ENCODE peak calls at places on chromosomes 1 and 21, in four cellular contexts. Y is AML-193, S is mesendoderm, W is activated T-helper 1 cell treated with Interleukin-2 at 50 U/mL for 16 hours. O is an unnamed sample.

GRCh38 chr1:15833069-15833679 is 14.3 kb upstream of the SPEN start:
- DNase-seq in Y (peak), S (no peak), W (peak), O (peak)

GRCh38 chr1:16615253-16616252 is 2.2 kb upstream of the NBPF1 start:
- DNase-seq in Y (no peak), S (no peak), W (no peak), O (no peak)

GRCh38 chr1:178938959-178939317 is 68.1 kb upstream of the ANGPTL1 start:
- DNase-seq in Y (no peak), S (no peak), W (no peak), O (no peak)

GRCh38 chr1:183630748-183631147 is 4.8 kb downstream of the ARPC5 start:
- DNase-seq in Y (no peak), S (no peak), W (no peak), O (no peak)

GRCh38 chr1:203776636-203777035 is 11.7 kb downstream of the LAX1 start:
- DNase-seq in Y (peak), S (no peak), W (no peak), O (no peak)

GRCh38 chr1:86499987-86500593 is 31.4 kb downstream of the CLCA1 start:
- DNase-seq in Y (peak), S (peak), W (no peak), O (no peak)

GRCh38 chr1:171263915-171264314 is 15.6 kb downstream of the FMO1 start:
- DNase-seq in Y (peak), S (no peak), W (no peak), O (no peak)

GRCh38 chr21:33824156-33824941 is 91.3 kb downstream of the ATP5PO start:
- DNase-seq in Y (no peak), S (no peak), W (no peak), O (no peak)

GRCh38 chr1:154961207-154961496 is 430 bp downstream of the PYGO2 start:
- DNase-seq in Y (no peak), S (peak), W (no peak), O (no peak)

GRCh38 chr1:16248603-16249534 is 11.9 kb upstream of the CPLANE2 start:
- DNase-seq in Y (no peak), S (no peak), W (no peak), O (no peak)

GRCh38 chr1:161100534-161100933 is 2.4 kb downstream of the KLHDC9 start:
- DNase-seq in Y (no peak), S (no peak), W (no peak), O (no peak)

GRCh38 chr1:109298666-109299086 is 8.1 kb downstream of the MYBPHL start:
- DNase-seq in Y (no peak), S (no peak), W (no peak), O (no peak)

GRCh38 chr21:43950936-43951335 is 61.2 kb upstream of the TRAPPC10 start:
- DNase-seq in Y (no peak), S (no peak), W (no peak), O (no peak)

GRCh38 chr1:205546541-205546940 is 42.1 kb downstream of the CDK18 start:
- DNase-seq in Y (no peak), S (no peak), W (no peak), O (no peak)

GRCh38 chr1:183989078-183989577 is 48.4 kb downstream of the COLGALT2 start:
- DNase-seq in Y (no peak), S (peak), W (no peak), O (no peak)

GRCh38 chr1:1399870-1400575 is 888 bp upstream of the CCNL2 start:
- DNase-seq in Y (no peak), S (no peak), W (no peak), O (no peak)

GRCh38 chr1:172359531-172359991 is 60.9 kb upstream of the C1orf105 start:
- DNase-seq in Y (no peak), S (no peak), W (no peak), O (no peak)

GRCh38 chr1:165703648-165704047 is 5.3 kb upstream of the ALDH9A1 start:
- DNase-seq in Y (no peak), S (no peak), W (no peak), O (no peak)

GRCh38 chr1:47439151-47440051 is 1.6 kb downstream of the FOXD2 start:
- DNase-seq in Y (no peak), S (peak), W (no peak), O (no peak)

GRCh38 chr1:208595745-208596144 is 351.6 kb upstream of the PLXNA2 start:
- DNase-seq in Y (no peak), S (no peak), W (no peak), O (no peak)

GRCh38 chr1:5993553-5994510 is 1.6 kb upstream of the NPHP4 start:
- DNase-seq in Y (peak), S (no peak), W (no peak), O (no peak)

GRCh38 chr1:224589006-224589405 is 27.1 kb upstream of the CNIH3 start:
- DNase-seq in Y (no peak), S (peak), W (no peak), O (no peak)

GRCh38 chr1:15418811-15419515 is 9.3 kb downstream of the EFHD2 start:
- DNase-seq in Y (no peak), S (no peak), W (no peak), O (no peak)

GRCh38 chr21:31735518-31735992 is 3.6 kb upstream of the SCAF4 start:
- DNase-seq in Y (no peak), S (no peak), W (no peak), O (no peak)

GRCh38 chr1:66778969-66779368 is 22.1 kb downstream of the INSL5 start:
- DNase-seq in Y (no peak), S (no peak), W (no peak), O (no peak)